ENCODE peak calls at places on chromosomes 1 and 21, in eight cellular contexts. W, M, C, O, Q, H, G and J are unnamed samples.
A peak's percentile ranks its signal among the peaks of the same experiment; 100 is the strongest.

GRCh38 chr1:31445951-31446350 is 32.9 kb downstream of the SERINC2 start:
- DNase-seq in O (no peak), M (no peak), W (no peak), G (no peak), Q (no peak), H (no peak), C (no peak), J (no peak)

GRCh38 chr21:25186278-25186677 is 421.0 kb downstream of the MRPL39 start:
- DNase-seq in M (no peak), Q (peak; percentile 7), W (no peak), O (no peak), G (no peak), H (no peak), C (no peak), J (no peak)

GRCh38 chr1:33931115-33931475 is 67.2 kb downstream of the HMGB4 start:
- DNase-seq in H (no peak), G (no peak), O (no peak), C (no peak), Q (no peak), M (no peak), W (no peak), J (no peak)

GRCh38 chr1:8378981-8379470 is 61.1 kb downstream of the SLC45A1 start:
- DNase-seq in Q (no peak), W (no peak), H (no peak), M (no peak), O (no peak), G (no peak), C (no peak), J (no peak)

GRCh38 chr1:41842282-41842681 is 76.4 kb downstream of the HIVEP3 start:
- DNase-seq in C (no peak), G (peak; percentile 20), O (no peak), M (no peak), H (no peak), W (no peak), Q (no peak), J (no peak)

GRCh38 chr1:36968730-36969129 is 65.6 kb downstream of the GRIK3 start:
- DNase-seq in W (no peak), Q (no peak), H (no peak), C (no peak), M (no peak), G (no peak), O (no peak), J (no peak)

GRCh38 chr1:62103880-62104279 is 90.8 kb upstream of the L1TD1 start:
- DNase-seq in O (no peak), Q (peak; percentile 19), C (no peak), H (no peak), M (no peak), W (no peak), G (peak; percentile 62), J (no peak)

GRCh38 chr1:231200417-231201031 is 38.7 kb downstream of the TRIM67 start:
- DNase-seq in W (peak; percentile 31), H (peak; percentile 55), C (no peak), M (no peak), O (no peak), Q (no peak), G (no peak), J (peak; percentile 71)

GRCh38 chr1:204662530-204662929 is 23.0 kb downstream of the LRRN2 start:
- DNase-seq in Q (no peak), W (no peak), C (no peak), G (no peak), O (no peak), M (no peak), H (no peak), J (peak; percentile 49)

GRCh38 chr1:208421511-208421910 is 177.3 kb upstream of the PLXNA2 start:
- DNase-seq in C (no peak), G (no peak), H (no peak), Q (no peak), M (no peak), W (no peak), O (no peak), J (no peak)

GRCh38 chr1:24418898-24419628 is 3.5 kb downstream of the NIPAL3 start:
- DNase-seq in Q (no peak), W (no peak), G (no peak), H (peak; percentile 67), C (no peak), O (no peak), M (no peak), J (peak; percentile 42)

GRCh38 chr1:38953433-38953860 is 11.8 kb upstream of the RHBDL2 start:
- DNase-seq in Q (peak; percentile 32), H (no peak), G (peak; percentile 45), C (no peak), O (no peak), M (peak; percentile 76), W (no peak), J (no peak)

GRCh38 chr1:241366196-241366595 is 9.2 kb upstream of the RGS7 start:
- DNase-seq in W (no peak), O (no peak), H (no peak), C (no peak), M (no peak), G (no peak), Q (no peak), J (no peak)

GRCh38 chr1:66282343-66282852 is 251.6 kb upstream of the SGIP1 start:
- DNase-seq in H (peak; percentile 91), Q (no peak), M (no peak), C (no peak), O (peak; percentile 48), G (no peak), W (peak; percentile 39), J (peak; percentile 40)

GRCh38 chr1:107135466-107135865 is 5.4 kb upstream of the NTNG1 start:
- DNase-seq in G (peak; percentile 74), W (peak; percentile 59), Q (peak; percentile 43), M (no peak), O (no peak), C (no peak), H (peak; percentile 33), J (peak; percentile 26)

GRCh38 chr1:119079881-119080280 is 60.6 kb downstream of the WARS2 start:
- DNase-seq in M (no peak), G (no peak), O (no peak), H (no peak), C (no peak), Q (no peak), W (no peak), J (no peak)

GRCh38 chr1:100361249-100362089 is 9.2 kb downstream of the CDC14A start:
- DNase-seq in G (no peak), M (no peak), O (no peak), H (no peak), Q (no peak), W (no peak), C (no peak), J (no peak)

GRCh38 chr1:169115891-169116585 is 9.5 kb downstream of the ATP1B1 start:
- DNase-seq in O (no peak), C (no peak), G (peak; percentile 61), H (no peak), W (no peak), M (no peak), Q (no peak), J (peak; percentile 81)

GRCh38 chr1:53121319-53122172 is 20.9 kb downstream of the SLC1A7 start:
- DNase-seq in M (no peak), H (peak; percentile 27), C (no peak), G (no peak), O (no peak), W (no peak), Q (peak; percentile 41), J (peak; percentile 33)

GRCh38 chr1:161905269-161905884 is 118.3 kb downstream of the OLFML2B start:
- DNase-seq in C (no peak), O (no peak), H (peak; percentile 59), W (no peak), G (peak; percentile 50), Q (peak; percentile 39), M (no peak), J (peak; percentile 10)

GRCh38 chr21:26881504-26882228 is 36.5 kb upstream of the ADAMTS1 start:
- DNase-seq in M (no peak), C (no peak), W (peak; percentile 48), Q (peak; percentile 22), O (no peak), H (peak; percentile 68), G (peak; percentile 32), J (peak; percentile 36)

GRCh38 chr1:232352366-232352765 is 277.6 kb downstream of the SIPA1L2 start:
- DNase-seq in O (no peak), W (no peak), G (peak; percentile 97), M (no peak), H (no peak), C (no peak), Q (no peak), J (no peak)

GRCh38 chr1:88983791-88984552 is 8.5 kb downstream of the KYAT3 start:
- DNase-seq in C (peak; percentile 26), W (peak; percentile 55), O (no peak), H (peak; percentile 81), G (peak; percentile 68), Q (peak; percentile 44), M (no peak), J (peak; percentile 83)

GRCh38 chr1:145994391-145995120 is 1.8 kb downstream of the TXNIP start:
- DNase-seq in H (no peak), W (no peak), M (no peak), C (no peak), G (no peak), O (no peak), Q (no peak), J (no peak)

GRCh38 chr1:6459850-6460265 is 6.1 kb downstream of the TNFRSF25 start:
- DNase-seq in O (no peak), W (no peak), Q (peak; percentile 50), M (no peak), G (peak; percentile 38), C (peak; percentile 20), H (no peak), J (peak; percentile 6)

GRCh38 chr1:11563560-11564069 is 84.7 kb downstream of the DISP3 start:
- DNase-seq in C (no peak), M (no peak), O (no peak), W (no peak), G (peak; percentile 97), Q (peak; percentile 49), H (peak; percentile 35), J (peak; percentile 3)

GRCh38 chr21:34344584-34344983 is 19.2 kb upstream of the KCNE2 start:
- DNase-seq in C (no peak), O (no peak), H (no peak), Q (no peak), G (no peak), W (no peak), M (no peak), J (peak; percentile 38)

GRCh38 chr1:155931332-155932038 is 2.7 kb downstream of the KHDC4 start:
- DNase-seq in C (no peak), G (no peak), M (no peak), W (no peak), H (peak; percentile 39), Q (no peak), O (no peak), J (no peak)

GRCh38 chr21:42356680-42357079 is 5.9 kb upstream of the TFF2 start:
- DNase-seq in H (no peak), W (no peak), Q (no peak), G (no peak), O (no peak), C (no peak), M (no peak), J (no peak)

GRCh38 chr1:206575894-206576737 is 36.1 kb downstream of the EIF2D start:
- DNase-seq in G (no peak), O (no peak), M (no peak), W (no peak), H (no peak), Q (no peak), C (no peak), J (no peak)

GRCh38 chr1:22557341-22557950 is 5.8 kb upstream of the EPHA8 start:
- DNase-seq in C (no peak), O (no peak), M (no peak), W (no peak), Q (no peak), H (no peak), G (no peak), J (no peak)